ENCODE peak calls at places on chromosomes 13 and 19, in ten cellular contexts. Y is thoracic aorta; I is natural killer cell; V is WERI-Rb-1; U is naive thymus-derived CD4-positive, alpha-beta T cell; T is RWPE1; D is SJCRH30; A is heart right ventricle; N is epithelial cell of esophagus; Z is hepatic stellate cell. Q is an unnamed sample.
A peak's percentile ranks its signal among the peaks of the same experiment; 100 is the strongest.

GRCh38 chr13:24716011-24716410 is 35.8 kb downstream of the ATP12A start:
- DNase-seq in Y (no peak), I (no peak), V (peak; percentile 43), U (no peak), T (no peak), D (no peak), A (no peak), N (no peak), Z (no peak), Q (peak; percentile 26)

GRCh38 chr13:73657821-73658540 is 476.2 kb downstream of the KLF12 start:
- DNase-seq in Y (peak; percentile 30), I (no peak), V (no peak), U (no peak), T (no peak), D (no peak), A (peak; percentile 64), N (no peak), Z (no peak), Q (no peak)

GRCh38 chr13:48489666-48490065 is 43.2 kb downstream of the RCBTB2 start:
- DNase-seq in Y (no peak), I (no peak), V (no peak), U (no peak), T (no peak), D (no peak), A (no peak), N (no peak), Z (no peak), Q (no peak)

GRCh38 chr19:21519488-21519887 is 14.1 kb downstream of the ZNF429 start:
- DNase-seq in Y (no peak), I (no peak), V (no peak), U (no peak), T (no peak), D (peak; percentile 9), A (no peak), N (peak; percentile 9), Z (no peak), Q (no peak)

GRCh38 chr13:80871481-80871880 is 530.6 kb upstream of the SPRY2 start:
- DNase-seq in Y (no peak), I (no peak), V (no peak), U (no peak), T (peak; percentile 13), D (peak; percentile 93), A (no peak), N (peak; percentile 84), Z (no peak), Q (no peak)

GRCh38 chr19:4183967-4184717 is 1.7 kb downstream of the ANKRD24 start:
- DNase-seq in Y (no peak), I (no peak), V (peak; percentile 87), U (no peak), T (no peak), D (peak; percentile 60), A (no peak), N (no peak), Z (no peak), Q (peak; percentile 46)

GRCh38 chr19:14786421-14786851 is 8.1 kb upstream of the ADGRE2 start:
- DNase-seq in Y (no peak), I (no peak), V (peak; percentile 17), U (no peak), T (peak; percentile 36), D (peak; percentile 37), A (no peak), N (no peak), Z (no peak), Q (peak; percentile 46)

GRCh38 chr13:20141238-20142018 is 19.4 kb downstream of the GJA3 start:
- DNase-seq in Y (no peak), I (no peak), V (no peak), U (no peak), T (no peak), D (no peak), A (peak; percentile 73), N (no peak), Z (no peak), Q (no peak)

GRCh38 chr13:20288561-20288960 is 56.4 kb upstream of the GJB6 start:
- DNase-seq in Y (no peak), I (no peak), V (no peak), U (no peak), T (no peak), D (no peak), A (no peak), N (no peak), Z (no peak), Q (no peak)

GRCh38 chr13:31556376-31556775 is 182.9 kb upstream of the RXFP2 start:
- DNase-seq in Y (no peak), I (no peak), V (no peak), U (no peak), T (no peak), D (no peak), A (no peak), N (no peak), Z (peak; percentile 29), Q (no peak)

GRCh38 chr13:46211521-46212351 is at the start of gene LRRC63:
- DNase-seq in Y (no peak), I (peak; percentile 74), V (peak; percentile 91), U (peak; percentile 80), T (peak; percentile 40), D (peak; percentile 74), A (peak; percentile 71), N (peak; percentile 46), Z (peak; percentile 24), Q (peak; percentile 94)

GRCh38 chr19:33227242-33227650 is 1.6 kb upstream of the SLC7A10 start:
- DNase-seq in Y (no peak), I (no peak), V (no peak), U (no peak), T (no peak), D (no peak), A (no peak), N (no peak), Z (no peak), Q (no peak)

GRCh38 chr13:27622102-27622820 is 569 bp downstream of the POLR1D start:
- DNase-seq in Y (no peak), I (no peak), V (no peak), U (peak; percentile 3), T (no peak), D (peak; percentile 47), A (no peak), N (no peak), Z (no peak), Q (peak; percentile 60)

GRCh38 chr13:110125157-110125556 is 181.8 kb downstream of the COL4A1 start:
- DNase-seq in Y (no peak), I (no peak), V (no peak), U (no peak), T (no peak), D (no peak), A (no peak), N (no peak), Z (no peak), Q (no peak)

GRCh38 chr13:20431080-20431479 is 94.6 kb downstream of the CRYL1 start:
- DNase-seq in Y (no peak), I (no peak), V (no peak), U (no peak), T (peak; percentile 40), D (no peak), A (no peak), N (peak; percentile 98), Z (no peak), Q (no peak)

GRCh38 chr13:94195715-94196114 is 283.8 kb downstream of the DCT start:
- DNase-seq in Y (no peak), I (no peak), V (no peak), U (no peak), T (no peak), D (peak; percentile 36), A (no peak), N (peak; percentile 38), Z (peak; percentile 17), Q (no peak)